ENCODE peak calls at places on chromosomes 6 and 20, in six cellular contexts. P is IMR-90, G is H9, A is trophoblast cell, J is H1, Z is mesenchymal stem cell. X is an unnamed sample.

GRCh38 chr20:58017970-58018530 is 210.4 kb downstream of the ANKRD60 start:
- DNase-seq in P (no peak), G (peak), A (no peak), J (no peak), Z (no peak), X (no peak)

GRCh38 chr6:124131779-124132178 is 328.1 kb downstream of the NKAIN2 start:
- DNase-seq in P (no peak), G (no peak), A (no peak), J (no peak), Z (no peak), X (no peak)

GRCh38 chr6:169283924-169284323 is 30.3 kb upstream of the THBS2 start:
- DNase-seq in P (no peak), G (no peak), A (no peak), J (no peak), Z (no peak), X (no peak)

GRCh38 chr6:149895702-149896310 is 2.1 kb downstream of the RAET1E start:
- DNase-seq in P (peak), G (no peak), A (no peak), J (no peak), Z (peak), X (no peak)

GRCh38 chr20:15252289-15252688 is 914.9 kb upstream of the FLRT3 start:
- DNase-seq in P (no peak), G (no peak), A (no peak), J (no peak), Z (no peak), X (no peak)

GRCh38 chr6:112560651-112561050 is 213.5 kb downstream of the RFPL4B start:
- DNase-seq in P (no peak), G (no peak), A (no peak), J (no peak), Z (no peak), X (no peak)

GRCh38 chr6:72464791-72465691 is 156.8 kb upstream of the KCNQ5 start:
- DNase-seq in P (peak), G (no peak), A (peak), J (no peak), Z (peak), X (no peak)

GRCh38 chr6:167726043-167726442 is 100.7 kb upstream of the AFDN start:
- DNase-seq in P (no peak), G (peak), A (no peak), J (no peak), Z (no peak), X (no peak)

GRCh38 chr20:49712918-49713778 is 530 bp downstream of the B4GALT5 start:
- DNase-seq in P (peak), G (peak), A (peak), J (peak), Z (peak), X (no peak)

GRCh38 chr6:125002090-125002741 is 40.0 kb downstream of the RNF217 start:
- DNase-seq in P (peak), G (no peak), A (peak), J (no peak), Z (peak), X (peak)

GRCh38 chr6:111484655-111484974 is 1.6 kb upstream of the REV3L start:
- DNase-seq in P (peak), G (no peak), A (no peak), J (no peak), Z (peak), X (no peak)

GRCh38 chr6:108618623-108619152 is 58.0 kb downstream of the FOXO3 start:
- DNase-seq in P (no peak), G (no peak), A (no peak), J (no peak), Z (no peak), X (no peak)
- H4K91ac ChIP-seq in P (no peak), G (no peak), A (no peak), J (no peak), Z (no peak), X (no peak)

GRCh38 chr6:26198626-26199056 is 111.4 kb downstream of the HFE start:
- DNase-seq in P (peak), G (no peak), A (no peak), J (no peak), Z (no peak), X (no peak)
- H2AFZ ChIP-seq in P (peak), G (no peak), A (peak), J (no peak), Z (peak), X (no peak)

DNA sequence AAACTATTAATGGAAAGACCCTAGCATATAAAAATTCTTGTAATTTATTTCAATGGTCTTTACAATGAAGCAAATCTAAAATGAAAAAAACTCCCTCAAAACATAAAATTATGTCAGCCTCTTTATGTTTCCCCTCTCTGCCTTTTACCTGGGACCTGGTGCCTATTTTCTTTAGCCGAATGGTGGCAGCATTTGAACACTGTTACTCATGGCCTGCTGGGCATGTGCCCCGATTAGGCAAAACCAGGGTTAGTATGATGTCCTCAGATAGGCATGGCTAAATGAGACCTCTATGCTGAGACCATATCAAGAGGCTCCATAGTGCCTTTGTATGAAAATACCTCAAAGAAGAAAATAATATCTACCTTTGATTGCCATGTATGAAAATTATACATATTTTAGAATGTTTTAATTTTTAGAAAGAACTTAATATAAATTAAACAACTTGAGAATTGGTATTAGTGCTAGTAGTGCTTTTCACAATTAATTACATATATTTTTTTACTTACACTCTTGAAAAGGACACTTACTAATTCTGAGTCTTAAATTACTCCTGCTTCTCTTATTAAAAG is 22.5 kb upstream of the C6orf58 start:
- DNase-seq in P (peak), G (peak), A (peak), J (no peak), Z (peak), X (peak)
- H4K91ac ChIP-seq in P (no peak), G (no peak), A (no peak), J (no peak), Z (no peak), X (no peak)

GRCh38 chr6:13262302-13263006 is 65.9 kb downstream of the TBC1D7 start:
- DNase-seq in P (no peak), G (no peak), A (no peak), J (no peak), Z (no peak), X (no peak)
- H2AFZ ChIP-seq in P (no peak), G (no peak), A (no peak), J (no peak), Z (no peak), X (no peak)

DNA sequence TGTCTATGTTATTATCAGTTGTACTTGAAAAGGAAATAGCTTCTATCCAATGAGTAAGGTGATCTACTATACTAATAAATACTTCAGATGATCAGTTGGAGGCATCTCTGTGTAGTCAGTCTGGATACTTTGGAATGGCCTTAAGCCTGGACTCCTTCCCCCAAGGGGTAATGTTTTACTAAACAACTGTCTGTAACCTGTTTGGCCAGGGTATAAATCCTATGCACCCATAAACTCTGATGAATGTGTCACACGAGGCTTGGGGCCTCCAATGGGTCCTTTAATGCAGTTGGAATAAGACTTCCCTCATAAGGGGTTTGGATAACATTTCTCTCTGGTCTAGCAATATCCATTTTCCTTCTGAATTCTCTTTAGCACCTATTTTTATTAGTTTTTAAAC is 19.5 kb upstream of the SLC52A3 start:
- DNase-seq in P (no peak), G (no peak), A (no peak), J (no peak), Z (no peak), X (no peak)
- H4K91ac ChIP-seq in P (no peak), G (no peak), A (no peak), J (no peak), Z (no peak), X (no peak)

GRCh38 chr6:139470971-139471370 is 96.5 kb upstream of the CITED2 start:
- DNase-seq in P (no peak), G (no peak), A (no peak), J (no peak), Z (no peak), X (no peak)

GRCh38 chr6:139472341-139473038 is 98.0 kb upstream of the CITED2 start:
- DNase-seq in P (peak), G (no peak), A (peak), J (no peak), Z (no peak), X (no peak)

GRCh38 chr6:139473731-139474130 is 99.3 kb upstream of the CITED2 start:
- DNase-seq in P (no peak), G (no peak), A (peak), J (no peak), Z (no peak), X (no peak)

GRCh38 chr6:139473239-139473701 is 98.8 kb upstream of the CITED2 start:
- DNase-seq in P (no peak), G (peak), A (peak), J (no peak), Z (peak), X (no peak)

DNA sequence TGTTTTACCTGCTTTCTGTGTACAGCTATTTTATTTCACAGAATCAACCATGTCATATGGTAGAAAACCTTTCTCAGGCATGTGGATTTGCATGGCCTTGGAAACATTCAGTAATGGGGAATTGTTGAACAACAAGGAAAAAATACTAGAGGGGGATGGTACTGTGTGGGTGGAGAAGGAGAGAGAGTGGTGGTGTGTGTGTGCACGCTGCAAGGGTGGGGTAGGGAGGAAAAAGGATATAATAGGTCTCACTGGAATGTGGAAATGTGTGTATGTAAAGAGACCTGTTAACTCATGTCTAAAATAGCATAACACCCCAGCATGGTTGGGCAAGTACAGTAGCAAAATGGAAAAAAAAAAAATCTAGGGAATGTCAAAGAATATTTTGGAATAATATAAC is 93.7 kb upstream of the CITED2 start:
- DNase-seq in P (no peak), G (no peak), A (no peak), J (no peak), Z (no peak), X (no peak)
- H2AFZ ChIP-seq in P (no peak), G (no peak), A (no peak), J (no peak), Z (no peak), X (peak)